ENCODE peak calls at places on chromosomes 13 and 19, in four cellular contexts. One of them, this sample, is unnamed.

GRCh38 chr13:40527914-40528313 is 138.5 kb downstream of the FOXO1 start:
- DNase-seq in neuronal stem cell: no peak
- DNase-seq in mesendoderm: no peak
- DNase-seq in H9: no peak
- DNase-seq in this sample: no peak

GRCh38 chr13:40026174-40026585 is 370.7 kb downstream of the COG6 start:
- DNase-seq in neuronal stem cell: no peak
- DNase-seq in mesendoderm: no peak
- DNase-seq in H9: no peak
- DNase-seq in this sample: peak

GRCh38 chr13:38902551-38902950 is 88.1 kb downstream of the STOML3 start:
- DNase-seq in neuronal stem cell: no peak
- DNase-seq in mesendoderm: no peak
- DNase-seq in H9: no peak
- DNase-seq in this sample: no peak

GRCh38 chr13:94028234-94029145 is 451.0 kb downstream of the DCT start:
- DNase-seq in neuronal stem cell: no peak
- DNase-seq in mesendoderm: no peak
- DNase-seq in H9: no peak
- DNase-seq in this sample: no peak

GRCh38 chr19:35879770-35880317 is 11.5 kb downstream of the APLP1 start:
- DNase-seq in neuronal stem cell: peak
- DNase-seq in mesendoderm: peak
- DNase-seq in H9: peak
- DNase-seq in this sample: peak

GRCh38 chr19:1171755-1172352 is 2.2 kb downstream of the SBNO2 start:
- DNase-seq in neuronal stem cell: no peak
- DNase-seq in mesendoderm: peak
- DNase-seq in H9: no peak
- DNase-seq in this sample: no peak

GRCh38 chr19:14006766-14007562 is 844 bp upstream of the RFX1 start:
- DNase-seq in neuronal stem cell: no peak
- DNase-seq in mesendoderm: no peak
- DNase-seq in H9: peak
- DNase-seq in this sample: no peak

GRCh38 chr13:33453911-33454310 is 168.4 kb upstream of the STARD13 start:
- DNase-seq in neuronal stem cell: no peak
- DNase-seq in mesendoderm: no peak
- DNase-seq in H9: no peak
- DNase-seq in this sample: peak

GRCh38 chr13:33497146-33497845 is 211.7 kb upstream of the STARD13 start:
- DNase-seq in neuronal stem cell: no peak
- DNase-seq in mesendoderm: no peak
- DNase-seq in H9: no peak
- DNase-seq in this sample: peak

GRCh38 chr13:110342474-110342873 is 35.4 kb downstream of the COL4A2 start:
- DNase-seq in neuronal stem cell: no peak
- DNase-seq in mesendoderm: no peak
- DNase-seq in H9: no peak
- DNase-seq in this sample: no peak

GRCh38 chr19:8352134-8352827 is 9.2 kb upstream of the KANK3 start:
- DNase-seq in neuronal stem cell: no peak
- DNase-seq in mesendoderm: peak
- DNase-seq in H9: no peak
- DNase-seq in this sample: peak

GRCh38 chr19:41261474-41262190 is 2.5 kb upstream of the HNRNPUL1 start:
- DNase-seq in neuronal stem cell: no peak
- DNase-seq in mesendoderm: no peak
- DNase-seq in H9: no peak
- DNase-seq in this sample: no peak

GRCh38 chr19:13244920-13245319 is 94.7 kb downstream of the IER2 start:
- DNase-seq in neuronal stem cell: no peak
- DNase-seq in mesendoderm: no peak
- DNase-seq in H9: no peak
- DNase-seq in this sample: no peak

GRCh38 chr13:28145049-28145448 is 6.7 kb downstream of the PAN3 start:
- DNase-seq in neuronal stem cell: no peak
- DNase-seq in mesendoderm: no peak
- DNase-seq in H9: no peak
- DNase-seq in this sample: no peak

GRCh38 chr19:13978306-13978705 is 26.0 kb downstream of the DCAF15 start:
- DNase-seq in neuronal stem cell: peak
- DNase-seq in mesendoderm: peak
- DNase-seq in H9: peak
- DNase-seq in this sample: no peak

GRCh38 chr19:42068756-42069571 is 1.0 kb downstream of the GRIK5 start:
- DNase-seq in neuronal stem cell: no peak
- DNase-seq in mesendoderm: peak
- DNase-seq in H9: no peak
- DNase-seq in this sample: no peak

GRCh38 chr19:2249880-2250764 is 999 bp downstream of the AMH start:
- DNase-seq in neuronal stem cell: no peak
- DNase-seq in mesendoderm: no peak
- DNase-seq in H9: no peak
- DNase-seq in this sample: no peak

GRCh38 chr19:55697069-55697440 is 22.0 kb downstream of the EPN1 start:
- DNase-seq in neuronal stem cell: no peak
- DNase-seq in mesendoderm: no peak
- DNase-seq in H9: no peak
- DNase-seq in this sample: no peak

DNA sequence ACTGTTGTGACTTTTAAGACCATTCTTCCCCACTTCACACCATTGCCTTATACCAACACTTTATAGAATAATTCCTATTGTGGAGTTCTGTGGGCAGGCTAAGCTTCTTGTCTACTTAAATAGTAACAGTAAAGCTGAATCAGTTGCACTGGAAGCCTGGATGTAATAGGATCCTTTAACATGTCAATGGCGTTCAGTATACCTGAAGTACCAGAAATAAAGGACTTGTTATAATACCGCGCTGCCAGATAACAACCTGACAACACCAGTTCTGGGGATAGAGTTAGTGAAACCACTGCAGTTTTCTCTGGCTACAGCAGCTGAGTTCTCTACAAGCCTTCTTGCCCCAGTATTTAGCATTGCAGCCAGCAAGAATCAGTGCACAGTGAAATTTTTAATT is 52.0 kb upstream of the TNFRSF19 start:
- DNase-seq in neuronal stem cell: no peak
- DNase-seq in mesendoderm: no peak
- DNase-seq in H9: no peak
- DNase-seq in this sample: no peak
- H3K4ac ChIP-seq in neuronal stem cell: no peak
- H3K4ac ChIP-seq in mesendoderm: no peak
- H3K4ac ChIP-seq in H9: no peak
- H3K4ac ChIP-seq in this sample: no peak

GRCh38 chr13:111656439-111656838 is 336.0 kb downstream of the TEX29 start:
- DNase-seq in neuronal stem cell: no peak
- DNase-seq in mesendoderm: no peak
- DNase-seq in H9: peak
- DNase-seq in this sample: no peak

GRCh38 chr13:111657013-111657412 is 336.6 kb downstream of the TEX29 start:
- DNase-seq in neuronal stem cell: no peak
- DNase-seq in mesendoderm: no peak
- DNase-seq in H9: peak
- DNase-seq in this sample: no peak

GRCh38 chr13:111658150-111659100 is 338.0 kb downstream of the TEX29 start:
- DNase-seq in neuronal stem cell: peak
- DNase-seq in mesendoderm: peak
- DNase-seq in H9: peak
- DNase-seq in this sample: no peak

GRCh38 chr13:111652676-111653075 is 332.2 kb downstream of the TEX29 start:
- DNase-seq in neuronal stem cell: no peak
- DNase-seq in mesendoderm: no peak
- DNase-seq in H9: peak
- DNase-seq in this sample: no peak

DNA sequence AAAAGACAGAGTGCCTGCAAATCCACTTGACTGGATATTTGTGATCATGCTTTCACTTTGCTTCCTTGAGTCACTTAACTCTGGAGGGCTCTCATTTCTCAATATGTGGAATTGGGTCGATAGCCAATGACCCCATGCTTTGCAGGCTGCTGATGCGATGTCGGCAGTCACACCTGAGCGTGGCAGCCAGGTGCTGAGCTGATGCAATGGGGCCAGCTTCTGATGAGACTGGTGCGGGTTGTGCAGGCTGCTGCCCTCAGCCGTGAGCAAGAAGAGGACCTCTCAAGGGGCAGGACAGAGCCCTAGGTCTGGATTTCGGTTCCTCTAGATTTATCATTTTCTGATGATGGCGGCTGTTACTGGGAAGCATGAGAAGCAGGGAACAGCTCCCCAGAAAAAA is 334.1 kb downstream of the TEX29 start:
- DNase-seq in neuronal stem cell: no peak
- DNase-seq in mesendoderm: no peak
- DNase-seq in H9: peak
- DNase-seq in this sample: no peak
- H3K18ac ChIP-seq in neuronal stem cell: no peak
- H3K18ac ChIP-seq in mesendoderm: no peak
- H3K18ac ChIP-seq in H9: no peak
- H3K18ac ChIP-seq in this sample: no peak

GRCh38 chr19:4124638-4125037 is 716 bp upstream of the MAP2K2 start:
- DNase-seq in neuronal stem cell: no peak
- DNase-seq in mesendoderm: peak
- DNase-seq in H9: no peak
- DNase-seq in this sample: no peak
- H3K4ac ChIP-seq in neuronal stem cell: no peak
- H3K4ac ChIP-seq in mesendoderm: no peak
- H3K4ac ChIP-seq in H9: no peak
- H3K4ac ChIP-seq in this sample: peak

DNA sequence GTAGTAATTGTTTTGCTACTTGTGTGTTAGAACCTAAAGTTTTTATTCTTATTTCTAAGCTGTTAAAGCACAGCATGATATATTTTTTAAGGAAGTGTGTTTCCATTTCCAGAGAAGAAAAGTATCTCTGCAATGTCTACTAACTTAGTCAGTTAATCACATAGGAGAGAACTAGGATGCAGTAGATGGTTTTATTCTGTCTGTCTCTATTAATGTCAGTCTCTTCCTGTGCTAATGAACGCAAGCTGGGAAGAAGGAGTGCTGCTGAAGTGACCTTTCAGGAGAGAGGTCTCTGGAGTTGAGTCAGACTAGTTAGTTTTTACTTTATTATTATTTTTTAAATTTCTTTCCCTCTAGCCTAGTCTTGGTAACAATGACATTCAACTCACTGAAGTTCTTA is 119.8 kb upstream of the MAB21L1 start:
- DNase-seq in neuronal stem cell: no peak
- DNase-seq in mesendoderm: no peak
- DNase-seq in H9: no peak
- DNase-seq in this sample: no peak
- H3K18ac ChIP-seq in neuronal stem cell: no peak
- H3K18ac ChIP-seq in mesendoderm: no peak
- H3K18ac ChIP-seq in H9: no peak
- H3K18ac ChIP-seq in this sample: no peak

GRCh38 chr13:49253310-49253709 is 5.6 kb downstream of the CDADC1 start:
- DNase-seq in neuronal stem cell: no peak
- DNase-seq in mesendoderm: no peak
- DNase-seq in H9: no peak
- DNase-seq in this sample: no peak

GRCh38 chr13:49246850-49247721 is 639 bp upstream of the CDADC1 start:
- DNase-seq in neuronal stem cell: no peak
- DNase-seq in mesendoderm: no peak
- DNase-seq in H9: no peak
- DNase-seq in this sample: no peak

GRCh38 chr13:49248433-49249002 is 793 bp downstream of the CDADC1 start:
- DNase-seq in neuronal stem cell: peak
- DNase-seq in mesendoderm: no peak
- DNase-seq in H9: no peak
- DNase-seq in this sample: peak

DNA sequence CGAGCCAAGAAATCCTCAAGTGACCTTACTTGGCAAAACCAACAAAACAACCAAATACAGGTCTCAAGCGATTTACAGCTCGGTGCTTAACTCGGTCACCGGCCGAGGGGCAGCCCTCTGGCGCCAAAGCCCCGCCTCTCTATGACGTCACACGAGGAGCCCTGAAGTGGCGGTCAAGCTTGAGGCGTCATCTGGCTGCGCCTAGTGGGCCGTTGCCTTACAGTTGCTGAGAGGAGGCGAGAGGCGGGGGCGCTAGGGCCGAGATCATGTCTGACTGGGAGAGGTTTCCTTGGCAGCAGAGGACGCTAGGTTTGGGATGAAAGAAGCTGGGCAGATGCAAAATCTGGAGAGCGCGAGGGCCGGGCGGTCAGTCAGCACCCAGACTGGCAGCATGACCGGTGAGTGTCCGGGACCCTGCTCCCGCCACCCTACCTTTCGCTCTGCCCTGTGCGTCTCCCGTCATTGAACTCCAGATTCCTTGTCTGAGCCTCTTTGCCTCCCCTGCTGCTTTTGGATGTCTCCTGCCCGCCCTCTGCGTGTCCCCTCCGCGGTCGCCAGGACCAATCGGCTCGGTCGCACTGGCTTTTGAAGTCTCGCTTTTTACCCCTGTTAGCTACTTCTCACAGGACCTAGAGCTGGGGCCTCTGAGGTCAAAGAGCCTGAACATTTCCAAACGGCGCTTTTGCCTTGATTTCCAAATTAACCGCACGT is at the start of gene CDADC1:
- DNase-seq in neuronal stem cell: peak
- DNase-seq in mesendoderm: peak
- DNase-seq in H9: peak
- DNase-seq in this sample: peak
- H3K4ac ChIP-seq in neuronal stem cell: no peak
- H3K4ac ChIP-seq in mesendoderm: no peak
- H3K4ac ChIP-seq in H9: no peak
- H3K4ac ChIP-seq in this sample: peak

This sample was measured in IMR-90.